ENCODE peak calls at places on chromosomes 12 and 14, in seven cellular contexts. One of them, this sample, is unnamed.

GRCh38 chr14:91245029-91245428 is 525 bp upstream of the GPR68 start:
- DNase-seq in suprapubic skin: no peak
- DNase-seq in BE2C: no peak
- DNase-seq in gastrocnemius medialis: no peak
- DNase-seq in ovary: no peak
- DNase-seq in fibroblast of the aortic adventitia: no peak
- DNase-seq in MM.1S: no peak
- DNase-seq in this sample: no peak

GRCh38 chr12:65818454-65819382 is 5.6 kb upstream of the HMGA2 start:
- DNase-seq in fibroblast of the aortic adventitia: no peak
- DNase-seq in MM.1S: no peak
- DNase-seq in gastrocnemius medialis: no peak
- DNase-seq in BE2C: no peak
- DNase-seq in suprapubic skin: no peak
- DNase-seq in ovary: no peak
- DNase-seq in this sample: no peak

GRCh38 chr12:51823875-51824565 is 24.5 kb downstream of the FIGNL2 start:
- DNase-seq in MM.1S: peak; percentile 36
- DNase-seq in fibroblast of the aortic adventitia: peak; percentile 78
- DNase-seq in ovary: no peak
- DNase-seq in gastrocnemius medialis: no peak
- DNase-seq in suprapubic skin: no peak
- DNase-seq in BE2C: peak; percentile 59
- DNase-seq in this sample: no peak

GRCh38 chr12:99960312-99960711 is 24.4 kb downstream of the ANKS1B start:
- DNase-seq in fibroblast of the aortic adventitia: peak; percentile 4
- DNase-seq in suprapubic skin: no peak
- DNase-seq in ovary: no peak
- DNase-seq in gastrocnemius medialis: no peak
- DNase-seq in MM.1S: no peak
- DNase-seq in BE2C: no peak
- DNase-seq in this sample: no peak

GRCh38 chr12:46242569-46242968 is 26.3 kb downstream of the SLC38A1 start:
- DNase-seq in suprapubic skin: no peak
- DNase-seq in ovary: no peak
- DNase-seq in fibroblast of the aortic adventitia: no peak
- DNase-seq in gastrocnemius medialis: no peak
- DNase-seq in BE2C: no peak
- DNase-seq in MM.1S: no peak
- DNase-seq in this sample: no peak

GRCh38 chr14:49946320-49947141 is 53.6 kb downstream of the ARF6 start:
- DNase-seq in fibroblast of the aortic adventitia: peak; percentile 79
- DNase-seq in BE2C: peak; percentile 45
- DNase-seq in MM.1S: no peak
- DNase-seq in gastrocnemius medialis: no peak
- DNase-seq in suprapubic skin: no peak
- DNase-seq in ovary: no peak
- DNase-seq in this sample: no peak

GRCh38 chr12:79448816-79449215 is 241.9 kb downstream of the PAWR start:
- DNase-seq in ovary: no peak
- DNase-seq in gastrocnemius medialis: no peak
- DNase-seq in suprapubic skin: no peak
- DNase-seq in BE2C: no peak
- DNase-seq in MM.1S: no peak
- DNase-seq in fibroblast of the aortic adventitia: no peak
- DNase-seq in this sample: no peak

GRCh38 chr14:35925319-35925718 is 99.2 kb downstream of the BRMS1L start:
- DNase-seq in suprapubic skin: no peak
- DNase-seq in fibroblast of the aortic adventitia: no peak
- DNase-seq in MM.1S: no peak
- DNase-seq in BE2C: no peak
- DNase-seq in gastrocnemius medialis: no peak
- DNase-seq in ovary: no peak
- DNase-seq in this sample: no peak

DNA sequence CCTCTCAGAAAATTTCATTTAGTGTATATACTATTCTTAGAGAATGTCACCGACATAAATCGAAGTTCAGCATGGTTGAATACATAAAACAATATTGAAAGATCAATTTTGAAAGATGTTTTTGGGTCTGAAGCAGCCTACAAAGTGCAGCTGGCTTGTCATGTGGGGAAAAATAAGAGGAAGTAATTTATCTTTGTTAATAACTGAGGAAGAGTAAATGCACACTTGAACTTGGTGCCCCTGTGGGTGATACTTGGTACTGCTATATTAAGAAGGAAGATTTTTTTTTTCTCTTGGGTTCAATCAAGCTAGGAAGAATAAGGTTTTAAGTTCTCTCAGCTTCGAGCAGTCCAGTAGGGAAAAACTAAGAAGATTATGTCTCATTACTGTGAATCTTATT is 661.3 kb downstream of the RPL10L start:
- DNase-seq in BE2C: no peak
- DNase-seq in fibroblast of the aortic adventitia: no peak
- DNase-seq in gastrocnemius medialis: no peak
- DNase-seq in ovary: no peak
- DNase-seq in MM.1S: no peak
- DNase-seq in suprapubic skin: no peak
- DNase-seq in this sample: no peak
- TF ChIP-seq CTCF in BE2C: peak; percentile 45
- TF ChIP-seq CTCF in fibroblast of the aortic adventitia: peak; percentile 52
- TF ChIP-seq CTCF in gastrocnemius medialis: no peak
- TF ChIP-seq CTCF in ovary: no peak
- TF ChIP-seq CTCF in MM.1S: no peak
- TF ChIP-seq CTCF in suprapubic skin: no peak
- TF ChIP-seq CTCF in this sample: peak; percentile 83

GRCh38 chr12:15688202-15688736 is 100.9 kb downstream of the EPS8 start:
- DNase-seq in MM.1S: no peak
- DNase-seq in suprapubic skin: peak; percentile 74
- DNase-seq in fibroblast of the aortic adventitia: no peak
- DNase-seq in gastrocnemius medialis: peak; percentile 55
- DNase-seq in ovary: peak; percentile 80
- DNase-seq in BE2C: peak; percentile 9
- DNase-seq in this sample: no peak
- TF ChIP-seq CTCF in MM.1S: no peak
- TF ChIP-seq CTCF in suprapubic skin: no peak
- TF ChIP-seq CTCF in fibroblast of the aortic adventitia: no peak
- TF ChIP-seq CTCF in gastrocnemius medialis: no peak
- TF ChIP-seq CTCF in ovary: no peak
- TF ChIP-seq CTCF in BE2C: no peak
- TF ChIP-seq CTCF in this sample: no peak

GRCh38 chr14:60327447-60328331 is 78.7 kb downstream of the PPM1A start:
- DNase-seq in fibroblast of the aortic adventitia: no peak
- DNase-seq in gastrocnemius medialis: peak; percentile 80
- DNase-seq in MM.1S: peak; percentile 37
- DNase-seq in suprapubic skin: no peak
- DNase-seq in ovary: no peak
- DNase-seq in BE2C: no peak
- DNase-seq in this sample: peak; percentile 49
- TF ChIP-seq CTCF in fibroblast of the aortic adventitia: no peak
- TF ChIP-seq CTCF in gastrocnemius medialis: no peak
- TF ChIP-seq CTCF in MM.1S: no peak
- TF ChIP-seq CTCF in suprapubic skin: no peak
- TF ChIP-seq CTCF in ovary: no peak
- TF ChIP-seq CTCF in BE2C: no peak
- TF ChIP-seq CTCF in this sample: no peak

GRCh38 chr14:38208825-38209562 is 1.3 kb downstream of the SSTR1 start:
- DNase-seq in ovary: no peak
- DNase-seq in gastrocnemius medialis: no peak
- DNase-seq in suprapubic skin: no peak
- DNase-seq in fibroblast of the aortic adventitia: peak; percentile 17
- DNase-seq in BE2C: peak; percentile 36
- DNase-seq in MM.1S: no peak
- DNase-seq in this sample: peak; percentile 59

GRCh38 chr14:38209572-38210159 is 2.0 kb downstream of the SSTR1 start:
- DNase-seq in fibroblast of the aortic adventitia: no peak
- DNase-seq in gastrocnemius medialis: no peak
- DNase-seq in ovary: no peak
- DNase-seq in suprapubic skin: no peak
- DNase-seq in MM.1S: no peak
- DNase-seq in BE2C: no peak
- DNase-seq in this sample: no peak

GRCh38 chr14:38210168-38210567 is 2.5 kb downstream of the SSTR1 start:
- DNase-seq in MM.1S: no peak
- DNase-seq in fibroblast of the aortic adventitia: peak; percentile 20
- DNase-seq in BE2C: no peak
- DNase-seq in suprapubic skin: no peak
- DNase-seq in gastrocnemius medialis: no peak
- DNase-seq in ovary: no peak
- DNase-seq in this sample: no peak

GRCh38 chr14:38211258-38211735 is 3.6 kb downstream of the SSTR1 start:
- DNase-seq in MM.1S: no peak
- DNase-seq in gastrocnemius medialis: no peak
- DNase-seq in suprapubic skin: no peak
- DNase-seq in BE2C: peak; percentile 23
- DNase-seq in fibroblast of the aortic adventitia: no peak
- DNase-seq in ovary: no peak
- DNase-seq in this sample: no peak

DNA sequence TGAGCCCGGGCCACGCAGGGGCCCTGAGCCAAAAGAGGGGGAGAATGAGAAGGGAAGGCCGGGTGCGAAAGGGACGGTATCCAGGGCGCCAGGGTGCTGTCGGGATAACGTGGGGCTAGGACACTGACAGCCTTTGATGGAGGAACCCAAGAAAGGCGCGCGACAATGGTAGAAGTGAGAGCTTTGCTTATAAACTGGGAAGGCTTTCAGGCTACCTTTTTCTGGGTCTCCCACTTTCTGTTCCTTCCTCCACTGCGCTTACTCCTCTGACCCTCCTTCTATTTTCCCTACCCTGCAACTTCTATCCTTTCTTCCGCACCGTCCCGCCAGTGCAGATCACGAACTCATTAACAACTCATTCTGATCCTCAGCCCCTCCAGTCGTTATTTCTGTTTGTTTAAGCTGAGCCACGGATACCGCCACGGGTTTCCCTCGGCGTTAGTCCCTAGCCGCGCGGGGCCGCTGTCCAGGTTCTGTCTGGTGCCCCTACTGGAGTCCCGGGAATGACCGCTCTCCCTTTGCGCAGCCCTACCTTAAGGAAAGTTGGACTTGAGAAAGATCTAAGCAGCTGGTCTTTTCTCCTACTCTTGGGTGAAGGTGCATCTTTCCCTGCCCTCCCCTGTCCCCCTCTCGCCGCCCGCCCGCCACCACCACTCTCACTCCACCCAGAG is 3.0 kb downstream of the SSTR1 start:
- DNase-seq in fibroblast of the aortic adventitia: peak; percentile 36
- DNase-seq in BE2C: peak; percentile 32
- DNase-seq in MM.1S: no peak
- DNase-seq in suprapubic skin: no peak
- DNase-seq in gastrocnemius medialis: no peak
- DNase-seq in ovary: no peak
- DNase-seq in this sample: no peak
- TF ChIP-seq CTCF in fibroblast of the aortic adventitia: peak; percentile 35
- TF ChIP-seq CTCF in BE2C: peak; percentile 38
- TF ChIP-seq CTCF in MM.1S: no peak
- TF ChIP-seq CTCF in suprapubic skin: no peak
- TF ChIP-seq CTCF in gastrocnemius medialis: no peak
- TF ChIP-seq CTCF in ovary: no peak
- TF ChIP-seq CTCF in this sample: no peak

DNA sequence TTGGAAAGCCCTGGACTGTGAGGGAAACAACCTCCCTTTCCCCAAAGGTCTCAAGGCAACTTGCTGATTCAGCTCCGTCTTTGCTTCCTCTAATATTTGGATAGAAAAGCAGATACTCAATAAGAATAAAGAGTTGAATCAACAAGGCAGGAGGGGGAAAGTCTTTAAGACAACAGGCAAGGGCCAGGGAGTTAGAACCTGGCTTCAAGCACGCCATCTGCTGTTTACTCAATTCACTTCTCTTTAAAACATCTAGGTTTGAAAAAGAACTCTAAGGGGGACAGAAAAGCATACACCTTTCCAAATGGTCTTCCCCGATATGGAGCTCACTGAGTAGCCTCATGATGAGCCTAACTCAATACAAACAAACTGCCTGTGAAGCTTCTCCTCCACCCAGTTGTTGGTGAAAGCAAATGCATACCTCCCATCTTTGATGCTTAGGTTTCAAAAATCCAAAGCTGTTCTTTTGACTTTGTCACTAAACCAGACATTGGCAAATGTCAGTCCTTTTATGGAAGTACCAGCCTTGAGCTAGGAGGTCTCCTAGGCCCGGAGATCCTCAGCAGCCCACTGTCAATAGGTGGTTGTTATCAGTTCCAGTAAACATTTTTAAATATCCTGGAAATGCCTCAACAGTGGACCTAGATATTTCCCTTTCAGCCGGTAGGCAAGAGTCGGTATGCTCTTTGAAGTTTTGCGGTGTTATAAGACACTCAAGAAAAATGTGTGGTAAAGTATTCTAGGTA is 76.2 kb downstream of the SAMD4A start:
- DNase-seq in fibroblast of the aortic adventitia: peak; percentile 64
- DNase-seq in gastrocnemius medialis: no peak
- DNase-seq in BE2C: no peak
- DNase-seq in suprapubic skin: no peak
- DNase-seq in ovary: no peak
- DNase-seq in MM.1S: no peak
- DNase-seq in this sample: no peak
- TF ChIP-seq CTCF in fibroblast of the aortic adventitia: peak; percentile 44
- TF ChIP-seq CTCF in gastrocnemius medialis: no peak
- TF ChIP-seq CTCF in BE2C: peak; percentile 15
- TF ChIP-seq CTCF in suprapubic skin: no peak
- TF ChIP-seq CTCF in ovary: no peak
- TF ChIP-seq CTCF in MM.1S: peak; percentile 23
- TF ChIP-seq CTCF in this sample: no peak

DNA sequence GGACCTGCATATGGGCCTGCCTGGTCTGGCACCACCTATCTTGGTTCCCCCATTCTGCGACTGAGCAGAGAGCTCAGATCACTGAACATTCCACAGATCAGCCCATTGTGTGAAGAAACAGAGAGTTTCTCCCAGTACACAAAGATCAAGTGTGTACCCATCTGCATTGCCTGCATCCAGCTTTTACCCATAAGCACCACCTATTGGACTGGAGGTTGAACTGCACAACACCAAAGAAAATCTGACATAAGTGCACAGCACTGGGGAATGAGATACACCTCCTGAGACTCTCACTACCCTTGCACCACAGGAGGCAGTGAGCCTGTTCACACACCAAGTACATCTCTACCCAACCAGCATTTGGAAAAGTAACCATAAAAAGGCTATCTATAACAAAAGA is 362.6 kb upstream of the CLEC14A start:
- DNase-seq in BE2C: no peak
- DNase-seq in ovary: no peak
- DNase-seq in suprapubic skin: no peak
- DNase-seq in fibroblast of the aortic adventitia: no peak
- DNase-seq in gastrocnemius medialis: no peak
- DNase-seq in MM.1S: no peak
- DNase-seq in this sample: no peak
- TF ChIP-seq CTCF in BE2C: peak; percentile 52
- TF ChIP-seq CTCF in ovary: no peak
- TF ChIP-seq CTCF in suprapubic skin: no peak
- TF ChIP-seq CTCF in fibroblast of the aortic adventitia: no peak
- TF ChIP-seq CTCF in gastrocnemius medialis: no peak
- TF ChIP-seq CTCF in MM.1S: peak; percentile 4
- TF ChIP-seq CTCF in this sample: no peak

This sample was measured in mesothelial cell of epicardium.